ENCODE peak calls at places on chromosomes 12 and 14, in nine cellular contexts. P, Q, Y, H, N, C, G, V and S are unnamed samples.

GRCh38 chr14:99481745-99482099 is 513 bp downstream of the CCNK start:
- ATAC-seq in C (no peak), H (peak; percentile 0), V (peak; percentile 7), Q (no peak), P (no peak), G (no peak), N (no peak), Y (no peak), S (no peak)

GRCh38 chr14:29814153-29815057 is 113.2 kb downstream of the PRKD1 start:
- ATAC-seq in V (no peak), G (no peak), N (no peak), Y (peak; percentile 78), P (no peak), C (no peak), H (no peak), Q (no peak), S (no peak)

GRCh38 chr12:120413901-120414695 is 23.8 kb upstream of the COX6A1 start:
- ATAC-seq in V (peak; percentile 49), H (no peak), Y (peak; percentile 98), N (no peak), Q (no peak), P (peak; percentile 74), G (no peak), C (no peak), S (no peak)

GRCh38 chr12:21444193-21445146 is 7.0 kb downstream of the PYROXD1 start:
- ATAC-seq in V (peak; percentile 66), Y (peak; percentile 56), C (no peak), Q (no peak), P (no peak), N (no peak), G (no peak), H (no peak), S (no peak)

GRCh38 chr12:47038270-47038748 is 41.1 kb upstream of the PCED1B start:
- ATAC-seq in G (no peak), V (peak; percentile 84), Y (peak; percentile 86), Q (peak; percentile 27), P (no peak), C (no peak), N (no peak), H (peak; percentile 81), S (no peak)

GRCh38 chr14:21317433-21317832 is 37.5 kb downstream of the RPGRIP1 start:
- ATAC-seq in V (no peak), H (no peak), Y (no peak), C (no peak), Q (no peak), P (no peak), G (no peak), N (no peak), S (no peak)

GRCh38 chr12:1217191-1217949 is 226.3 kb downstream of the ERC1 start:
- ATAC-seq in Q (peak; percentile 51), G (peak; percentile 76), V (peak; percentile 75), C (no peak), P (peak; percentile 88), N (peak; percentile 95), Y (peak; percentile 74), H (peak; percentile 80), S (peak; percentile 86)

GRCh38 chr12:123337053-123337452 is 27.6 kb downstream of the SBNO1 start:
- ATAC-seq in C (no peak), N (no peak), V (no peak), G (no peak), Y (no peak), H (no peak), Q (no peak), P (no peak), S (no peak)

GRCh38 chr12:124655317-124656213 is 88.2 kb upstream of the NCOR2 start:
- ATAC-seq in N (no peak), C (no peak), Q (peak; percentile 23), V (peak; percentile 73), P (peak; percentile 78), H (peak; percentile 60), Y (peak; percentile 61), G (peak; percentile 55), S (peak; percentile 60)

GRCh38 chr14:77031680-77032482 is 3.4 kb upstream of the IRF2BPL start:
- ATAC-seq in C (no peak), N (no peak), Q (no peak), G (no peak), H (no peak), P (no peak), Y (no peak), V (no peak), S (peak; percentile 13)

GRCh38 chr12:16324772-16325171 is 22.7 kb upstream of the MGST1 start:
- ATAC-seq in P (no peak), G (no peak), Q (no peak), H (no peak), C (no peak), Y (no peak), N (no peak), V (no peak), S (no peak)

GRCh38 chr12:16674885-16675284 is 68.9 kb upstream of the LMO3 start:
- ATAC-seq in Q (no peak), G (no peak), C (no peak), N (no peak), Y (no peak), V (no peak), P (no peak), H (no peak), S (no peak)

GRCh38 chr12:41605528-41606295 is 417.6 kb downstream of the PDZRN4 start:
- ATAC-seq in C (no peak), G (no peak), N (no peak), Y (no peak), P (no peak), V (no peak), H (no peak), Q (no peak), S (no peak)

GRCh38 chr14:93903342-93904184 is 23.6 kb upstream of the FAM181A start:
- ATAC-seq in V (peak; percentile 83), C (no peak), N (no peak), Y (no peak), H (peak; percentile 30), Q (no peak), G (no peak), P (no peak), S (no peak)

GRCh38 chr14:93898081-93898611 is 29.0 kb upstream of the FAM181A start:
- ATAC-seq in P (no peak), C (no peak), G (peak; percentile 53), N (no peak), Q (no peak), Y (no peak), H (no peak), V (no peak), S (no peak)

GRCh38 chr14:93902619-93903307 is 24.4 kb upstream of the FAM181A start:
- ATAC-seq in C (no peak), V (no peak), G (no peak), N (no peak), H (no peak), P (no peak), Y (no peak), Q (no peak), S (no peak)

GRCh38 chr14:93898731-93899130 is 28.4 kb upstream of the FAM181A start:
- ATAC-seq in G (no peak), H (no peak), Y (no peak), Q (no peak), V (no peak), P (no peak), C (no peak), N (no peak), S (no peak)

GRCh38 chr14:93901813-93902212 is 25.3 kb upstream of the FAM181A start:
- ATAC-seq in N (no peak), Q (no peak), C (no peak), Y (peak; percentile 61), H (no peak), P (no peak), G (no peak), V (no peak), S (no peak)
- TF ChIP-seq CTCF in N (no peak), Q (no peak), C (no peak), Y (no peak), H (no peak), P (no peak), G (no peak), V (no peak), S (no peak)

DNA sequence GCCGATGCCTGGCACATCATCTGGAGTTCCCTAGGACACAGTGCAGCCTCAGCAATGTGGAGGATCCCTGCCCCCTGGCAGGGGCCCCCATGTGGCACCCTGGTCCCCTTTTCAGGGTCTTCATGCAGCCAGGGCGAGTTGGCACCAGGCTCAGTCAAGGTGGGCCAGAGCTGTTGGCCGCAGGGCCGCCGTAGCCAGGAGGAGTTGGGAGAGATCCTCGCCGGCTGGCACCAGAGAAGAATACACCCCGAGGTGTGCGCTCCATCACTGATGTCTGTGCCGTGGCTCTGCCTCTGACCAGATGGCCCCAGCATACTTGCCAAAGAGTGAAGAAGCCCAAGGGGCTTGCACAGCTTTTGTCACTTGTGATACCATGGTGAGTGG is 11.0 kb downstream of the TPCN1 start:
- ATAC-seq in C (no peak), Y (no peak), Q (no peak), P (no peak), G (no peak), V (no peak), H (no peak), N (no peak), S (no peak)
- H3K27ac ChIP-seq in C (no peak overlapping the region), Y (peak overlapping the region; percentile 22), Q (peak overlapping the region; percentile 89), P (no peak overlapping the region), G (peak overlapping the region; percentile 95), V (peak overlapping the region; percentile 17), H (no peak overlapping the region), N (no peak overlapping the region), S (peak overlapping the region; percentile 51)

DNA sequence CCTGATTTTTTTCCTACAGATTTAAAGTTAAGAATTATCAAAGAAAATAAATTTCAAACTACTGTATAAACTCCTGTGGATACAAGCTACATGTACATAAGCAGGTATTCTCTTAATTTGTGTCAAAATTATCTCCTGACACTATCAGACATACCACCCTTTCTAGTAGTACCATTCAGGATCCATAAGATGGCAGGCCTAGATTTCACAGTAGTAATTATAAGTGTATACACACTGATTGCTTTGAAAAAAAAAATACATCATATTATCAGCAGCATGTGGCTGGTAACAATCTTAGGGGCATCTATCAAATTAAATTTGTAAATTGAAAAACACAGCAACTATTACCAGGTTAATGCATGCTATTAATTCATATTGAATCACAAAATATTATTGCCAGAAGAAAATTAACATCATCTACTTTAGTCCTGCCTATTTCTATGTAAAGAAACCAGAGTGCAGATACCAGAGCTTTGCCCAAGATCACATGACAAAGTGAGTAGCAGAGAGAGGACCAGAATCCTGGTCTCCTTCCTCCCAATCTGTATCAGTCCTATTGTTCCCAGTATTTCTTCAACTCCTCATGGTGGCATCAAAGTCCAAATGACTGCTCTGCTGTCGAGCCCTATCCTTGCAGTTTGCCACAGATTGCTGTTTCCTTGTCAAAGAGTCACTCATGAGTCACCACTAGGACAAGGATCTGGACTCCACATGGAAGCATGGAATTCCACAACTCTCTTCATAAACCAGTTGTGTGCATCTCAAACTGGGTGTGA is 27.7 kb upstream of the CALM1 start:
- ATAC-seq in V (peak; percentile 72), N (peak; percentile 61), C (peak; percentile 98), Q (no peak), P (peak; percentile 53), H (peak; percentile 96), Y (no peak), G (peak; percentile 42), S (no peak)
- TF ChIP-seq CTCF in V (peak; percentile 6), N (peak; percentile 35), C (peak; percentile 80), Q (no peak), P (no peak), H (no peak), Y (no peak), G (peak; percentile 14), S (peak; percentile 17)

DNA sequence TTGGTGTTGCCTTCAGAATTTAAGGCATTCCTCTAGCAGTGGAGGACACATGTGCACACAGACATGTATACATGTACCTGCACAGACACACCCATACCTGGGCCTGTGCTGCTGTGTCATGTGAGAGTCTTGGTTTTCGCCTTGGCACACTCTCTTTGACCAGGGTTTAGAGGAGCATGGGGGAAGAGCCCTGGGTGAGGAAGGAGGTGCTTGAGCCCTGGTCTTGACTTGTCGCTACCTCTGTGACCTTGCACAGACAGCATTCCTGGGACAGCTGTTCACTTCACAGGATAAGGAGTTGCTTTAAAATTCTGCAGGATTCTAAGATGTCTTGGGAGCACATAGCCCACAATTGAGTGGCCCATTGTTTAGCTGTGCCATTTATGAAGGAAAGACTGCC is 94.7 kb downstream of the DDX51 start:
- ATAC-seq in V (no peak), Q (no peak), H (no peak), Y (peak; percentile 59), C (no peak), N (no peak), G (no peak), P (no peak), S (no peak)
- H3K27ac ChIP-seq in V (no peak overlapping the region), Q (no peak overlapping the region), H (no peak overlapping the region), Y (no peak overlapping the region), C (no peak overlapping the region), N (no peak overlapping the region), G (no peak overlapping the region), P (no peak overlapping the region), S (no peak overlapping the region)